ENCODE peak calls at places on chromosomes 7 and 10, in nine cellular contexts. G is GM04504; I is prostate gland; E is T-helper 2 cell; Y is activated naive CD4-positive, alpha-beta T cell treated with anti-CD3 and anti-CD28 coated beads, Interleukin-2, amount 10 ng/mL, durations not matched to agents 7 days and 5 days; P is left lobe of liver; F is NCI-H187; X is naive thymus-derived CD8-positive, alpha-beta T cell; B is nephron progenitor cell. C is an unnamed sample.
A peak's percentile ranks its signal among the peaks of the same experiment; 100 is the strongest.

GRCh38 chr7:6256709-6257535 is 15.5 kb downstream of the CYTH3 start:
- DNase-seq in E (no peak), X (no peak), Y (no peak), G (peak; percentile 72), I (no peak), P (peak; percentile 54), B (no peak), F (no peak), C (no peak)

GRCh38 chr10:63666836-63667383 is 145.7 kb downstream of the REEP3 start:
- DNase-seq in B (no peak), P (no peak), G (peak; percentile 84), F (no peak), Y (no peak), I (no peak), E (no peak), X (no peak), C (no peak)

GRCh38 chr10:126171555-126171954 is 216.7 kb downstream of the ADAM12 start:
- DNase-seq in E (no peak), I (no peak), F (no peak), P (no peak), B (no peak), G (peak; percentile 91), Y (no peak), X (no peak), C (no peak)

GRCh38 chr10:47238331-47239095 is 61.5 kb upstream of the GDF10 start:
- DNase-seq in I (no peak), Y (no peak), P (peak; percentile 24), G (no peak), F (no peak), B (no peak), E (no peak), X (no peak), C (peak; percentile 15)

GRCh38 chr10:16944961-16945360 is 127.7 kb upstream of the RSU1 start:
- DNase-seq in E (no peak), Y (no peak), F (no peak), I (no peak), G (no peak), X (no peak), P (no peak), B (no peak), C (no peak)

GRCh38 chr10:31700222-31700621 is 228.4 kb downstream of the ARHGAP12 start:
- DNase-seq in G (no peak), F (no peak), B (no peak), E (no peak), I (no peak), P (no peak), Y (no peak), X (no peak), C (no peak)

GRCh38 chr10:14374745-14375445 is 44.2 kb upstream of the FRMD4A start:
- DNase-seq in I (no peak), F (no peak), G (no peak), P (no peak), E (no peak), Y (no peak), X (no peak), B (no peak), C (no peak)

GRCh38 chr7:64869912-64870562 is 33.0 kb upstream of the ZNF273 start:
- DNase-seq in E (no peak), F (no peak), X (no peak), Y (no peak), B (no peak), G (no peak), P (no peak), I (no peak), C (peak; percentile 3)

GRCh38 chr10:113820507-113820906 is 33.4 kb downstream of the DCLRE1A start:
- DNase-seq in B (peak; percentile 41), E (no peak), I (no peak), F (no peak), Y (no peak), P (no peak), G (no peak), X (no peak), C (no peak)

GRCh38 chr10:6522230-6522629 is 57.8 kb downstream of the PRKCQ start:
- DNase-seq in F (no peak), P (no peak), E (no peak), Y (no peak), I (no peak), X (no peak), G (no peak), B (no peak), C (no peak)

GRCh38 chr7:28068811-28069216 is 111.8 kb downstream of the JAZF1 start:
- DNase-seq in I (no peak), G (no peak), P (no peak), B (no peak), F (peak; percentile 68), Y (no peak), X (no peak), E (no peak), C (no peak)

GRCh38 chr7:40918701-40919271 is 784.0 kb downstream of the SUGCT start:
- DNase-seq in F (no peak), B (no peak), I (no peak), G (peak; percentile 42), X (no peak), Y (no peak), P (no peak), E (no peak), C (no peak)

GRCh38 chr10:131320860-131321604 is 9.5 kb upstream of the TCERG1L start:
- DNase-seq in F (no peak), E (no peak), X (no peak), G (no peak), Y (no peak), P (no peak), B (no peak), I (no peak), C (no peak)

GRCh38 chr7:158694650-158695049 is 10.0 kb downstream of the NCAPG2 start:
- DNase-seq in F (no peak), B (no peak), G (no peak), I (no peak), X (no peak), E (no peak), P (no peak), Y (no peak), C (no peak)

GRCh38 chr10:84429926-84430520 is 101.6 kb downstream of the CCSER2 start:
- DNase-seq in I (peak; percentile 23), P (peak; percentile 56), F (no peak), Y (peak; percentile 79), X (peak; percentile 41), B (peak; percentile 60), G (no peak), E (peak; percentile 49), C (peak; percentile 68)

GRCh38 chr7:93279541-93279940 is 47.4 kb downstream of the VPS50 start:
- DNase-seq in X (no peak), P (no peak), F (no peak), E (no peak), Y (no peak), G (no peak), I (no peak), B (no peak), C (no peak)

GRCh38 chr10:60003709-60004191 is 97.4 kb upstream of the CCDC6 start:
- DNase-seq in P (no peak), X (no peak), Y (no peak), B (no peak), F (no peak), G (no peak), E (no peak), I (no peak), C (no peak)

C was measured in activated CD4-positive, alpha-beta memory T cell treated with anti-CD3 and anti-CD28 coated beads, Interleukin-2, amount 10 ng/mL, durations not matched to agents 7 days and 5 days.